ENCODE peak calls at places on chromosomes 13 and 19, in eight cellular contexts. E, F, C, H, U, L, B and I are unnamed samples.

GRCh38 chr13:111474136-111475002 is 153.9 kb downstream of the TEX29 start:
- DNase-seq in H (peak; percentile 7), C (peak; percentile 56), B (peak; percentile 19), U (peak; percentile 84), L (peak; percentile 20), F (peak; percentile 48), E (peak; percentile 2), I (peak; percentile 11)

GRCh38 chr19:1465191-1466016 is 13.6 kb downstream of the C19orf25 start:
- DNase-seq in H (no peak), B (no peak), E (no peak), F (no peak), L (no peak), U (peak; percentile 78), C (no peak), I (no peak)

GRCh38 chr19:57106646-57107235 is 13.0 kb upstream of the USP29 start:
- DNase-seq in H (no peak), E (no peak), C (no peak), L (no peak), B (no peak), F (no peak), U (peak; percentile 33), I (no peak)

GRCh38 chr19:46922465-46922864 is 61.7 kb downstream of the ARHGAP35 start:
- DNase-seq in B (no peak), L (no peak), E (no peak), H (no peak), U (no peak), F (no peak), C (no peak), I (no peak)

GRCh38 chr19:18114483-18114882 is 16.9 kb downstream of the MAST3 start:
- DNase-seq in H (no peak), E (no peak), B (no peak), F (no peak), C (no peak), L (no peak), U (no peak), I (no peak)

GRCh38 chr19:19269952-19270694 is 3.0 kb downstream of the TM6SF2 start:
- DNase-seq in B (no peak), L (no peak), C (no peak), F (no peak), H (no peak), U (peak; percentile 59), E (no peak), I (no peak)

GRCh38 chr19:6100284-6100915 is 9.9 kb downstream of the RFX2 start:
- DNase-seq in E (no peak), H (no peak), U (peak; percentile 5), B (no peak), F (no peak), C (no peak), L (no peak), I (no peak)

GRCh38 chr19:17311455-17312248 is 2.3 kb downstream of the DDA1 start:
- DNase-seq in F (peak; percentile 66), C (peak; percentile 42), L (no peak), E (no peak), B (peak; percentile 72), U (no peak), H (peak; percentile 41), I (no peak)

GRCh38 chr13:95870421-95870820 is 182.8 kb downstream of the UGGT2 start:
- DNase-seq in E (no peak), H (no peak), C (no peak), U (peak; percentile 44), F (no peak), L (no peak), B (no peak), I (no peak)

GRCh38 chr19:19107663-19108062 is 30.6 kb downstream of the TMEM161A start:
- DNase-seq in H (no peak), F (no peak), L (no peak), U (peak; percentile 52), B (no peak), C (no peak), E (no peak), I (no peak)

GRCh38 chr13:60164490-60164889 is 762 bp upstream of the DIAPH3 start:
- DNase-seq in H (no peak), L (no peak), E (no peak), U (peak; percentile 79), C (peak; percentile 50), F (no peak), B (peak; percentile 29), I (no peak)

GRCh38 chr19:33622809-33623511 is 1.2 kb downstream of the CHST8 start:
- DNase-seq in F (no peak), L (no peak), H (no peak), B (no peak), C (no peak), E (no peak), U (peak; percentile 62), I (no peak)
- H3K4me3 ChIP-seq in F (no peak overlapping the region), L (no peak overlapping the region), H (no peak overlapping the region), B (no peak overlapping the region), C (peak overlapping the region; percentile 64), E (no peak overlapping the region), U (peak overlapping the region; percentile 86), I (no peak overlapping the region)

GRCh38 chr13:106138620-106139019 is 396.8 kb downstream of the EFNB2 start:
- DNase-seq in H (no peak), U (no peak), C (no peak), E (no peak), L (no peak), F (no peak), B (no peak), I (no peak)

GRCh38 chr13:106129273-106129672 is 406.2 kb downstream of the EFNB2 start:
- DNase-seq in E (no peak), F (no peak), L (no peak), H (no peak), C (no peak), U (no peak), B (no peak), I (no peak)

GRCh38 chr13:106132216-106132615 is 403.2 kb downstream of the EFNB2 start:
- DNase-seq in F (no peak), H (no peak), U (no peak), E (no peak), B (peak; percentile 61), C (no peak), L (no peak), I (no peak)

GRCh38 chr13:106129993-106130392 is 405.5 kb downstream of the EFNB2 start:
- DNase-seq in L (no peak), U (no peak), H (no peak), E (no peak), F (no peak), B (no peak), C (no peak), I (no peak)

GRCh38 chr13:106133025-106133424 is 402.4 kb downstream of the EFNB2 start:
- DNase-seq in C (peak; percentile 79), E (peak; percentile 23), F (peak; percentile 74), U (no peak), B (peak; percentile 88), H (peak; percentile 77), L (no peak), I (no peak)
- TF ChIP-seq CTCF in C (no peak), E (no peak), F (no peak), U (no peak), B (no peak), H (no peak), L (no peak), I (no peak)

GRCh38 chr13:23902975-23903905 is 5.9 kb upstream of the C1QTNF9B start:
- DNase-seq in L (no peak), C (no peak), B (no peak), E (no peak), U (peak; percentile 44), H (no peak), F (no peak), I (no peak)
- H3K4me3 ChIP-seq in L (peak overlapping the region; percentile 24), C (peak overlapping the region; percentile 22), B (no peak overlapping the region), E (no peak overlapping the region), U (peak overlapping the region; percentile 81), H (peak overlapping the region; percentile 9), F (peak overlapping the region; percentile 23), I (no peak overlapping the region)

GRCh38 chr13:29674532-29674931 is 79.0 kb upstream of the SLC7A1 start:
- DNase-seq in E (no peak), L (no peak), C (no peak), B (peak; percentile 62), U (no peak), F (peak; percentile 72), H (peak; percentile 31), I (no peak)

GRCh38 chr13:29679357-29680050 is 84.0 kb upstream of the SLC7A1 start:
- DNase-seq in F (no peak), U (no peak), B (peak; percentile 63), H (no peak), E (no peak), C (peak; percentile 27), L (no peak), I (no peak)

GRCh38 chr13:29676941-29677452 is 81.5 kb upstream of the SLC7A1 start:
- DNase-seq in F (peak; percentile 23), C (no peak), L (no peak), B (peak; percentile 59), U (no peak), H (no peak), E (no peak), I (no peak)

GRCh38 chr13:29676535-29676934 is 81.0 kb upstream of the SLC7A1 start:
- DNase-seq in F (peak; percentile 55), L (peak; percentile 4), U (no peak), C (peak; percentile 7), E (no peak), B (peak; percentile 55), H (peak; percentile 57), I (no peak)

DNA sequence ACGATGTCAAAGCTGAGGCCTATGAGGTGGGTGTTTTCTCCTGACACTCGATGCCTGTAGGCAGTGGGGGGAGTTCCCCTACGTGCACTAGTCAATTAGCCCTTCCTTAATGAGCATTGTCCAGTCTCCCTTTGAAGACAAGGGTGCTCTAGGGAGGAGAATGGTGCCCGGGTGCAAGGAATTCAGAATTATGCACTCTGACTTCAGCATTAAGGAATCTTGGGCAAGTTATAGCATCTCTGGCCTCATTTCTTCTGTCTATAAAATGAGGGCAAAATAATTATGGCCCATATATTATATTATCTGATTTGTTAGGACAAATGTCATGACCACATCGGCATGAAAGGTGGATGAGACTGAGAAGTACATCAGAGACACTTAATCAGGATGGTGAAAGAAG is 82.1 kb upstream of the SLC7A1 start:
- DNase-seq in B (no peak), E (no peak), H (no peak), L (no peak), U (no peak), F (no peak), C (no peak), I (no peak)
- TF ChIP-seq CTCF in B (no peak), E (no peak), H (no peak), L (no peak), U (no peak), F (no peak), C (no peak), I (no peak)

DNA sequence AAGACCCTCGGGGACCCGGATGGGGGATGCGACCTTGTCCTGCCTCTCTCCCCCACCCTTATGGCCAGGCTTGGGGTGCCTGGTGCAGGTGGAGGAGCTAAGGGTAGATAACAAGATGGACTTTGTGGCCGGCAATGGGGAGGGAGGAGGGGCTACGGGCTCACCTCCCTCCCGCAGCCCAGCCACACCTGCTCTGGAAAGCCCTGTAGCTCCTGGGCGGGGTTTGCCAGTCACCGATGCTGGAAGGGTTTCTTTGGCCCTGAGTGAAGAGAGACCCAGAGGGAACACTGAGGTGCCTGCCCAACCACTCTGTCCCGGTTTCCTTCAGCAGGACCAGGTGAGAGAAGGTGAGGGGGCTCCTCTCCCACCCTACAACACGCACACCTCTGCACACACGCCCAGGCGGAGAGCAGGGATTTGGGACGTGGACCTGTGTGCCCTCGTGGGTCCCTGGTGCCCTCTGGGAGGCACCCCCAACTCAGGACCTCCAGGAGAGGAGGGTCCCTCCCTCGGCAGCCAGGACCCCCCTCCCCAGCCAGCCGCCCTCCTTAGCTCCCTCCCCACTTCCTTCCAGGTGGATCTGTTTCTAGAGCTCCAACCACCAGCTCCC is at the start of gene FUT2:
- DNase-seq in F (no peak), E (no peak), B (no peak), H (no peak), L (no peak), U (peak; percentile 86), C (no peak), I (no peak)
- H3K4me3 ChIP-seq in F (no peak within 1 kb of the TSS), E (no peak within 1 kb of the TSS), B (no peak within 1 kb of the TSS), H (no peak within 1 kb of the TSS), L (peak within 1 kb of the TSS; percentile 7), U (peak within 1 kb of the TSS; percentile 99), C (no peak within 1 kb of the TSS), I (no peak within 1 kb of the TSS)